ENCODE peak calls at places on chromosomes 2 and 18, in six cellular contexts. G, W, Q, N, T and Y are unnamed samples. For H3K9me3, the result is how much of the 10 kb centered on the place peaks cover.

GRCh38 chr2:229610359-229610758 is 104.0 kb downstream of the DNER start:
- DNase-seq in N (no peak), T (no peak), Q (no peak), G (no peak), W (no peak), Y (peak)

GRCh38 chr2:197108758-197109157 is 182.3 kb upstream of the PGAP1 start:
- DNase-seq in G (no peak), N (no peak), T (no peak), W (peak), Q (no peak), Y (peak)

GRCh38 chr18:30501594-30501993 is 540.9 kb downstream of the DSC3 start:
- DNase-seq in N (no peak), W (no peak), G (no peak), Q (no peak), T (no peak), Y (no peak)

GRCh38 chr2:234483568-234484251 is 13.2 kb downstream of the ARL4C start:
- DNase-seq in G (peak), W (peak), Q (no peak), T (no peak), N (peak), Y (no peak)

GRCh38 chr2:31523871-31524492 is 56.8 kb downstream of the SRD5A2 start:
- DNase-seq in N (peak), W (peak), Q (peak), G (peak), T (peak), Y (peak)

GRCh38 chr18:69968073-69968472 is 20.4 kb upstream of the CD226 start:
- DNase-seq in W (no peak), Q (no peak), N (no peak), T (no peak), G (peak), Y (no peak)

GRCh38 chr2:163157411-163157810 is 318.8 kb upstream of the KCNH7 start:
- DNase-seq in G (no peak), Q (no peak), T (peak), N (no peak), W (peak), Y (no peak)

GRCh38 chr2:186734957-186735734 is 41.3 kb downstream of the FAM171B start:
- DNase-seq in Q (no peak), T (no peak), W (no peak), N (no peak), G (peak), Y (no peak)

GRCh38 chr2:110823165-110823564 is 90.8 kb downstream of the ACOXL start:
- DNase-seq in W (no peak), G (no peak), T (no peak), N (no peak), Q (no peak), Y (no peak)

GRCh38 chr18:75635096-75635495 is 207.6 kb upstream of the SMIM21 start:
- DNase-seq in Q (no peak), G (no peak), N (no peak), T (no peak), W (no peak), Y (no peak)

GRCh38 chr2:213227458-213227857 is 56.8 kb upstream of the SPAG16 start:
- DNase-seq in G (no peak), N (no peak), Q (no peak), T (peak), W (no peak), Y (no peak)

GRCh38 chr2:203018181-203018580 is 3.5 kb downstream of the NBEAL1 start:
- DNase-seq in T (no peak), W (peak), N (no peak), G (no peak), Q (no peak), Y (peak)

GRCh38 chr2:140580799-140581198 is 1550.0 kb downstream of the LRP1B start:
- DNase-seq in G (no peak), T (no peak), W (no peak), Q (no peak), N (no peak), Y (no peak)

GRCh38 chr18:58091099-58091611 is 47.1 kb downstream of the NEDD4L start:
- DNase-seq in T (peak), G (no peak), Q (peak), W (no peak), N (no peak), Y (no peak)

GRCh38 chr2:218234487-218234886 is 17.5 kb downstream of the ARPC2 start:
- DNase-seq in W (no peak), N (no peak), Q (no peak), T (no peak), G (no peak), Y (no peak)

GRCh38 chr2:27889774-27890145 is 427 bp downstream of the RBKS start:
- DNase-seq in T (no peak), Q (no peak), N (no peak), W (peak), G (peak), Y (peak)

GRCh38 chr18:35836932-35837331 is 135.5 kb upstream of the RMP24 start:
- DNase-seq in W (no peak), N (no peak), G (no peak), Q (no peak), T (no peak), Y (no peak)

GRCh38 chr2:112155331-112156151 is 17.4 kb downstream of the FBLN7 start:
- DNase-seq in N (no peak), G (no peak), W (no peak), Q (no peak), T (no peak), Y (no peak)

GRCh38 chr2:190527214-190527613 is 7.3 kb downstream of the NEMP2 start:
- DNase-seq in W (no peak), N (no peak), Q (no peak), G (no peak), T (no peak), Y (no peak)

GRCh38 chr2:128448331-128449225 is 129.9 kb upstream of the HS6ST1 start:
- DNase-seq in G (peak), N (peak), W (no peak), Q (no peak), T (no peak), Y (no peak)

GRCh38 chr2:138930571-138930970 is 150.4 kb upstream of the NXPH2 start:
- DNase-seq in Q (no peak), G (no peak), T (no peak), W (no peak), N (no peak), Y (no peak)

GRCh38 chr2:74553892-74554820 is at the start of the genes DOK1 and LOXL3:
- DNase-seq in N (peak), Q (no peak), G (peak), T (no peak), W (peak), Y (peak)

GRCh38 chr2:121298476-121298875 is 13.5 kb upstream of the TFCP2L1 start:
- DNase-seq in Q (no peak), G (no peak), T (no peak), W (no peak), N (no peak), Y (no peak)

GRCh38 chr2:121293450-121294325 is 8.7 kb upstream of the TFCP2L1 start:
- DNase-seq in Q (no peak), W (no peak), N (no peak), T (no peak), G (no peak), Y (no peak)

GRCh38 chr2:121295911-121296650 is 11.1 kb upstream of the TFCP2L1 start:
- DNase-seq in W (no peak), G (no peak), N (no peak), T (no peak), Q (no peak), Y (no peak)

GRCh38 chr2:121294881-121295840 is 10.2 kb upstream of the TFCP2L1 start:
- DNase-seq in G (no peak), Q (no peak), W (no peak), T (no peak), N (no peak), Y (no peak)

GRCh38 chr2:121297217-121297830 is 12.3 kb upstream of the TFCP2L1 start:
- DNase-seq in Q (peak), W (peak), N (peak), T (no peak), G (peak), Y (peak)
- H2AFZ ChIP-seq in Q (peak), W (no peak), N (no peak), T (peak), G (no peak), Y (no peak)

GRCh38 chr18:66819235-66819634 is 215.3 kb upstream of the CDH19 start:
- DNase-seq in Q (no peak), T (no peak), G (no peak), N (no peak), W (no peak), Y (no peak)
- H3K9me3 ChIP-seq in Q (under half), T (under half), G (under half), N (under half), W (under half), Y (under half)

GRCh38 chr2:36355157-36355889 is at the start of gene CRIM1:
- DNase-seq in Q (peak), T (peak), N (peak), G (peak), W (peak), Y (peak)
- H2AFZ ChIP-seq in Q (no peak), T (peak), N (peak), G (no peak), W (peak), Y (peak)

GRCh38 chr2:204205082-204205481 is 268.5 kb downstream of the ICOS start:
- DNase-seq in T (no peak), N (no peak), W (no peak), Q (no peak), G (peak), Y (no peak)
- H3K9me3 ChIP-seq in T (under half), N (under half), W (under half), Q (under half), G (under half), Y (under half)

GRCh38 chr2:148615446-148615845 is 29.1 kb upstream of the EPC2 start:
- DNase-seq in Q (no peak), T (no peak), W (no peak), G (peak), N (no peak), Y (no peak)
- H2AFZ ChIP-seq in Q (peak), T (peak), W (no peak), G (peak), N (peak), Y (no peak)

GRCh38 chr2:89820248-89820647 is 1128.8 kb downstream of the RPIA start:
- DNase-seq in W (no peak), Q (no peak), G (no peak), T (no peak), N (no peak), Y (no peak)
- H3K9me3 ChIP-seq in W (under half), Q (half or more), G (under half), T (half or more), N (half or more), Y (under half)

DNA sequence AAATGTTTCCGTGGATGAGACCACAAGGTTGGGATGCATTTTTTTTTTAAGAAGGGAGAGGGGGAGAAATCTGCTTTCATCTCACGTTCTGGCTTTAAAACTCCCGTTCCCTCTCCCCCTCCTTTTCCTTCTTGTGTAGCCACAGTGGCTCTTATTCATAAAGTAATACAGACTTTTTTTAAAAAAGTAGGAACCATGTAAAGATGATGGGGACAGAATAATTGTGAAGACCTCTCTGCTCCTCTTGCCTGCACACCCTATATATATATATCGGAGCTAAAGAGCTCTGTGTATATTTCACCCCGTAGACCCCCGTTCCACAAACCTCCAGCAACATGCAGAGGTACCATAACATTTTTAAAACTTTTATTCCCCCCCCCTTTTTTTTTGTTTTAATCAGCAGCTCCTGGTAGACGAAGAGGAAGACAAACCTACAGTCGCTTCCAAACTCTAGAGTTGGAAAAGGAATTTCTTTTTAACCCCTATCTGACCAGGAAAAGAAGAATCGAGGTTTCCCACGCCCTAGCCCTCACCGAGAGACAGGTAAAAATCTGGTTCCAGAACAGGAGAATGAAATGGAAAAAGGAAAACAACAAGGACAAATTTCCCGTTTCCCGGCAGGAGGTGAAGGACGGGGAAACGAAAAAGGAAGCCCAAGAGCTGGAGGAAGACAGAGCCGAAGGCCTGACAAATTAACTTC is 1.6 kb downstream of the HOXD8 start:
- DNase-seq in Q (no peak), N (no peak), T (no peak), G (no peak), W (peak), Y (no peak)
- H2AFZ ChIP-seq in Q (peak), N (no peak), T (no peak), G (no peak), W (peak), Y (no peak)

DNA sequence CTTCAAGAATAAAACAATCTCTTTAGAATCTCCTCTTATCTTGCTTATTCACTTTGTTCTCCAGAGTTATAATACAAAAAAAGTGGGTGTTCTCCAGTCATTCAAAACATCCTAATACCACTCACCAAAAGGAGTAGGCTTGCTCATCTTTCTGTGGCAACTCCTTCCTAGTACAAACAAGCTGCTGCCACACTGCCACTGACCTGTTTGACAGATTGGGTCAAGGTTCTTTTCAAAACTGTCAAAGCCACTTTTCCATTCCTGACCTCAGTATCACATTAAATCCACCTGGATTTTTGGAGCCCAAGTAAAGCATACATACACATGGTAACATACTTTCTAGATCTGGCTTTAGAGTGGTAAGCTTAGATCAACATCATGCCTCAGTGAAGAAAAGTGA is 59.8 kb downstream of the SLC25A12 start:
- DNase-seq in N (no peak), T (no peak), G (no peak), W (no peak), Q (no peak), Y (no peak)
- H3K9me3 ChIP-seq in N (under half), T (under half), G (under half), W (under half), Q (under half), Y (under half)

GRCh38 chr18:10015288-10015701 is 101.5 kb downstream of the VAPA start:
- DNase-seq in N (no peak), W (peak), G (no peak), T (peak), Q (no peak), Y (no peak)

GRCh38 chr18:10012526-10012925 is 98.7 kb downstream of the VAPA start:
- DNase-seq in G (no peak), W (no peak), Q (no peak), T (no peak), N (no peak), Y (no peak)

GRCh38 chr18:10017048-10017447 is 103.2 kb downstream of the VAPA start:
- DNase-seq in W (peak), T (no peak), G (no peak), N (no peak), Q (no peak), Y (no peak)

GRCh38 chr18:10013621-10014543 is 100.1 kb downstream of the VAPA start:
- DNase-seq in Q (no peak), W (no peak), T (no peak), N (no peak), G (no peak), Y (no peak)

DNA sequence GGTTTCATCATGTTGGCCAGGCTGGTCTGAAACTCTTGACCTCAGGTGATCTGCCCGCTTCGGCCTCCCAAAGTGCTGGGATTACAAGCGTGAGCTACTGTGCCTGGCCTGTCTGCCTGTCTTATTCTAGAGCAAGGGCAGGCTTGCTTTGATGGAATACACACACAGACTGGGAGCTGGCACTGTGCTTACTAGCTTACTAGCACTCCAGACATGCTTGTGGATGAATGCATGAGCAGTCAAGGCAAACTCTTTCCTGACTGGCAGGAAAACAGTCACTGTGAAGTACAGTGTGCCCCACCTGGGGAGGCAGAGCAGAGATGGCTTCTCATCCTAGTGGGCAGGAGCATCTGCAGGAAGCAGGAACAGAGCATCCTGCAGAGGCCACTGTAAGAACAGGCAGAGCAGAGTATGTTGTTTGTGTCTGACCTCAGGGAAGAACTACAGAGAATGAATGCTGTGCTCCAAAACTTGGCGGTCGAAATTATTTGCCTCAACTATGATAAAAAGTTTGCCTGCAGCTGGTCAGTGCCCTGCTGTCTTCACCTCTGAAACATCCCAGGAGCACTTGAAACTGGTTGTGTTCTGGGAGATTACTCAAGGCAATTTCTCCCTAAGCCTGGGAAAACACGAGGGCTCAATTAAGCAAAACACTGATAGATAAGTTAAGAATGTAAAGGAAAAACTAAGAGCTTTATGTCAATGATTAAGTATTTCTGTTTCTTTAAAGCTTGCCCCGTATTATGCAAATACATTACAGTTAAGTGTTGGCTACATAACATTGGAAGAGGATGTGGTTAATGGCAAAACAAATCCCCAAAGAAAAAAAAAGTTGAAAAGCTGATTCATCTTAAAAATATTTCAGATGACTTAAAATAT is 102.4 kb downstream of the VAPA start:
- DNase-seq in N (no peak), Q (no peak), T (peak), G (no peak), W (peak), Y (peak)
- H2AFZ ChIP-seq in N (peak), Q (no peak), T (peak), G (no peak), W (peak), Y (peak)